ENCODE peak calls at places on chromosomes 13 and 19, in four cellular contexts. I is endodermal cell; H is uterus; F is CD8-positive, alpha-beta T cell. L is an unnamed sample.
A peak's percentile ranks its signal among the peaks of the same experiment; 100 is the strongest.

GRCh38 chr13:51838235-51838846 is 6.6 kb downstream of the TMEM272 start:
- DNase-seq in I (no peak), H (no peak), F (no peak), L (no peak)

GRCh38 chr19:21256722-21257121 is 72.5 kb downstream of the ZNF708 start:
- DNase-seq in I (peak; percentile 50), H (no peak), F (no peak), L (no peak)

GRCh38 chr13:70108276-70108845 is at the start of gene KLHL1:
- DNase-seq in I (no peak), H (no peak), F (no peak), L (no peak)

GRCh38 chr13:33639158-33639557 is 178.8 kb upstream of the RFC3 start:
- DNase-seq in I (no peak), H (peak; percentile 73), F (no peak), L (no peak)

GRCh38 chr19:33297401-33298145 is 4.8 kb downstream of the CEBPA start:
- DNase-seq in I (peak; percentile 48), H (peak; percentile 4), F (no peak), L (no peak)

GRCh38 chr13:67408823-67409222 is 178.7 kb upstream of the PCDH9 start:
- DNase-seq in I (peak; percentile 70), H (no peak), F (no peak), L (no peak)

GRCh38 chr19:39864118-39864517 is 17.9 kb upstream of the FBL start:
- DNase-seq in I (no peak), H (no peak), F (no peak), L (no peak)

GRCh38 chr13:75637101-75637774 is 1.1 kb downstream of the LMO7 start:
- DNase-seq in I (peak; percentile 70), H (no peak), F (no peak), L (no peak)

GRCh38 chr19:5078179-5078578 is 109.3 kb downstream of the KDM4B start:
- DNase-seq in I (no peak), H (no peak), F (no peak), L (no peak)

GRCh38 chr19:44345969-44346368 is 10.5 kb downstream of the ZNF112 start:
- DNase-seq in I (no peak), H (no peak), F (no peak), L (no peak)

GRCh38 chr13:98706446-98707110 is 45.9 kb downstream of the SLC15A1 start:
- DNase-seq in I (no peak), H (no peak), F (no peak), L (no peak)

DNA sequence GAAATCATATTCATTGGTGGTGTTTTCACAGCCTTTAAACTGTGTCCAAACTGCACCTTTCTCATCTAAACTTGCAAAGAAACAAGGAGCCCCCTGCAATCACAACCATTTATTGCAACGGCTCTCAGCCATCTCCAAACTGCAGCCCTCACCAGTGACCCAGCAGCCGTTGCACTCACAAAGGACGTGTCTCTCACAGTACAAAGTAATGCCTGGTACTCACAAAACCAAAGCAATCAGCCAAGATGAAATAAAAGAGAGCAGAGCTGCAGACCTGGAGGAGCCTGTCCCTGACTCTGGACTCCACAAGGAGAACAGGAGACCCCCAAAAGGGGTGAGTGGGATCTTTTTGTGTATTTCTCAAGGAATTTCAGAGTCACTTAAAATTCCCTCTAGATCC is 20.2 kb upstream of the CEACAM21 start:
- DNase-seq in I (no peak), H (no peak), F (no peak), L (no peak)
- H3K27me3 ChIP-seq in I (peaks cover 33% of the 10 kb centered on the region), H (no peaks in the 10 kb centered on the region), F (no peaks in the 10 kb centered on the region), L (no peaks in the 10 kb centered on the region)

DNA sequence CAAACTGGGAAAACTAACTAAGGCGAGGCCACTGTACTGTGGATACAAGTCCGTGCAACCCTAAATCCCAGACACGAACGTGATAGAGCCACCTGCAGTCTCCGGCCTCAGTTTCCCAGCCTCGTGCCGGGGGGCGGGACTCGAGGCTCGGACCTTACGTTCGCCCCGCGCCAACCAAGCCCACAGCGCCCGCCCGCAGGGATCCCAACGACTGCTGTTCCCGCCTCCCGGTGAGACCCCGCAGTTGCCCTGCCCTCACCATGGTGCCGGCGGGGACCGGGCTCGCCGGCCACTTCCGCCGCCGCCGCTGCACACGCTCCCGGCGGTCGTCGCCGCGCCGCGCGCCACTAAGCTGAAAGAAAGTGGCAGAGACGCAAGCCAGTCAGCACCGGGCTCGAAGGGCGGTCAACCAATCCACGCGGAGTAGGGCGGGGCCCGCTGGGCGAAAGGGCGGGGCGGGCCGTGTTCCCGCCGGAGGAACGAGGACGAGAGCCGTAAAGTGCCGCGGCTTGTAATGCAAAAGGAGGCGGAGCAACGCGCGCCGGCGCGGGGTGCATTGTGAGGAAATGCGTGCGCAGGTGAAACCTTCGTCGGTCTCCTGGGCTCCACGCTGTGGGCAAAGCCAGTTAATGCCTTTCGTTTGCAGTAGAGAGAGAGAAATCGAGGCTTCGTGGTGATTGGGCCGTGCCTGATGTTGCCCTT is at the start of gene LSM4:
- DNase-seq in I (peak; percentile 100), H (peak; percentile 97), F (peak; percentile 99), L (peak; percentile 99)
- TF ChIP-seq CTCF in I (no peak), H (no peak), F (peak; percentile 71), L (peak; percentile 48)

DNA sequence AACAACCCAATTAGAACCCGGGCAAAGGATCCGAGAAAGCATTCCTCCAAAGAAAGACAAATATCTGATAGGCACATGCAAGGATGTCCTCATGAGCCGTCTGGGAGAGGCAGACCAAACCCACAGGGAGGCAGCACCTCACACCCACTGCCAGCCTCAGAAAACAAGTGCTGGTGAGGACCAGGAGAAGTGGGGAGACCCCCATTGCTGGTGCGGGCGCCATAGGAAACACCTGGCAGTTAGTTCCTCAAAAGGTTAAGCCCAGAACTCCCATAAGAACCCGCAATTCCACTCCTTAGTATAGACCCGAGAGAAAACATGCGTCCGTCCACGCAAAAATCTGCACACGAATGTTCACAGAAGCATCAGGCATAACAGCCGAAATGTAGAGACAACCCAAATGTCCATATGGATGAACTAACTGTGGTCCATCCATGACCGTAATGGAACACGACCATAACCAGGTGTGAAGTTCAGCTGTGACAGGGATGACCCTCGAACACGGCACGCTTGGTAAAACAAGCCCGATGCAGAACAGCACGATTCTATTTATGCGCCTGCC is 7.9 kb downstream of the ZNF787 start:
- DNase-seq in I (no peak), H (no peak), F (no peak), L (no peak)
- H3K4me1 ChIP-seq in I (peaks cover 5% of the 10 kb centered on the region), H (peaks cover 41% of the 10 kb centered on the region), F (peaks cover 22% of the 10 kb centered on the region), L (no peaks in the 10 kb centered on the region)

GRCh38 chr19:55376381-55376933 is at the start of gene TMEM190:
- DNase-seq in I (peak; percentile 88), H (no peak), F (no peak), L (no peak)
- H3K27me3 ChIP-seq in I (peaks cover 18% of the 10 kb centered on the region), H (no peaks in the 10 kb centered on the region), F (peaks cover 25% of the 10 kb centered on the region), L (peaks cover 28% of the 10 kb centered on the region)

GRCh38 chr13:48680756-48681392 is 27.1 kb downstream of the CYSLTR2 start:
- DNase-seq in I (no peak), H (no peak), F (no peak), L (no peak)
- TF ChIP-seq CTCF in I (no peak), H (no peak), F (no peak), L (no peak)

DNA sequence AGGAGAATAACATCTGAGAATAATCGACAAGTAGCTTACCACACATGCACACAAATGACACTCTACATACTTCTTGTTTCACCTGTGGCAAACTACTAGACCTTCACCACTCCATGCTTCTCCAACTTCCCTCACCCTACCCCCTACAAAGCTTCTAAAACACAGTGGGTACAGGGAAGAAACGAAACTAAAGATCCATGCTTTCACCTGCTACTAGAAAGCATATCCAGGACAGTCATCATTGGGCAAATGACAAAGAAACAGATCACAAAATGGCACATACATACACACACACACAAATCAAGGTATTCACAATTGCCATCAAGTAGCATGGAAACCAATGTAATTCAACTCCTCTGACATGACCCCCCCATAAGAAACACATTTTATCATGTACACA is 10.6 kb downstream of the BRD4 start:
- DNase-seq in I (no peak), H (no peak), F (no peak), L (no peak)
- H3K4me1 ChIP-seq in I (peaks cover 14% of the 10 kb centered on the region), H (peaks cover 54% of the 10 kb centered on the region), F (peaks cover 85% of the 10 kb centered on the region), L (peaks cover 24% of the 10 kb centered on the region)

GRCh38 chr19:1000095-1000494 is at the start of gene GRIN3B:
- DNase-seq in I (peak; percentile 95), H (no peak), F (peak; percentile 37), L (peak; percentile 49)

GRCh38 chr19:1001538-1002166 is 1.4 kb downstream of the GRIN3B start:
- DNase-seq in I (peak; percentile 90), H (no peak), F (peak; percentile 57), L (peak; percentile 53)

GRCh38 chr19:998064-998463 is 2.2 kb upstream of the GRIN3B start:
- DNase-seq in I (no peak), H (no peak), F (no peak), L (no peak)

GRCh38 chr19:1000591-1001537 is 645 bp downstream of the GRIN3B start:
- DNase-seq in I (peak; percentile 76), H (no peak), F (no peak), L (no peak)

GRCh38 chr19:999379-999719 is 870 bp upstream of the GRIN3B start:
- DNase-seq in I (no peak), H (no peak), F (no peak), L (no peak)
- H3K27me3 ChIP-seq in I (peaks cover 53% of the 10 kb centered on the region), H (peaks cover 38% of the 10 kb centered on the region), F (peaks cover 18% of the 10 kb centered on the region), L (peaks cover 51% of the 10 kb centered on the region)

DNA sequence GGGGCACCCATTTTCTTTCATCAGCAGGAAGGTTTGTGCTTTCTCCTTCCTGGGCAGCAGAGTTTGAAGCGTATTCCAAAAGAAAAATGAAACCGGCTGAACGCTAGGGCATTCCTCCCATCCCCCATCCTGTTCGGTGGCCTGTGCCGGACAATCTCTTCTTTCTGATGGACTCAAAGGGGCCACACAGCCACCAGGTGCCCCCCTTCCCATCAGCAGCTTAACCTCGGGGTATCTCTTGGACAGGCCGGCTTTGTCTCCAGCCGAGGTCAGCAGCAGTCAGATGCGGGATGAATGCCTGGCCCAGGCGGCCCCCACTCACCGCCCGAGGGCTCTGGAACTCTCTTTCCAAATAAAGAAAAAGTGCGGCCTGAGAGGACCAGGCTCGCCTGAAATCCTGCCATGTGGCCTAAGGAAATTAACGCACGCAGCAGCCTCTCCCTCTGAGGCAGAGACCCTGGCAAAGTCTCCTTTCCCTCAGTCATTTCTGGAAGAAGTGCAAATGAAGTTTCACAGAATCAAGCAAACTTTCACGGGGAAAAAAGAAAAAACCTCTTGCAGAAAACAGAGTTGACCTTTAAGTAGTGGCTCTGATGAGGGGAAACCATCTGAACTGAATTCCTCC is 67.8 kb downstream of the RASA3 start:
- DNase-seq in I (no peak), H (peak; percentile 58), F (no peak), L (peak; percentile 60)
- TF ChIP-seq CTCF in I (no peak), H (no peak), F (no peak), L (no peak)

DNA sequence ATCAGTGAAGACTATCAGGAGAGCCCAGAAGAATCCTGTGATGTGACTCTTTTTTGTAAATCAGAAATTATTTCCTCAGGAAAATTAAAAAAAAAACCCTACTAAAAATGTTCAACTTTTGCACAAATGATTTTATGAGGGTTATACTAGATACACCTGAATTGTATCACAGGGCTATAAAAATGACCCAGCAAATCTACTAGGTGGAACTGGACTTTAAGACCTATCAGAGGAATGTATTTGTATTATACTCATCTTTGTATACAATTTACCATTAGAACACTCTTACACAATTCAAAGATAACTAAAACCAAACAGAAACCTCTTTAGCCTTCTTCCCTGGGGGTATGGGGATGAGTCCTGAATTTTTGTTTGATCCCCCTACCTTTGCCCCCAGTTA is 7.2 kb downstream of the FBXL3 start:
- DNase-seq in I (no peak), H (no peak), F (no peak), L (no peak)
- H3K4me1 ChIP-seq in I (no peaks in the 10 kb centered on the region), H (no peaks in the 10 kb centered on the region), F (peaks cover 55% of the 10 kb centered on the region), L (peaks cover 18% of the 10 kb centered on the region)

GRCh38 chr19:29404951-29405727 is 120.7 kb upstream of the VSTM2B start:
- DNase-seq in I (peak; percentile 71), H (peak; percentile 49), F (no peak), L (no peak)
- H3K27me3 ChIP-seq in I (no peaks in the 10 kb centered on the region), H (no peaks in the 10 kb centered on the region), F (no peaks in the 10 kb centered on the region), L (peaks cover 42% of the 10 kb centered on the region)